ENCODE peak calls at places on chromosomes 1 and 21, in five cellular contexts. N is T47D, F is T-cell, M is hypothalamus, E is NAMALWA. R is an unnamed sample.

GRCh38 chr1:176996455-176997090 is 167.9 kb downstream of the ASTN1 start:
- DNase-seq in N (no peak), F (no peak), M (no peak), E (no peak), R (no peak)

GRCh38 chr1:234617986-234618725 is 8.2 kb upstream of the IRF2BP2 start:
- DNase-seq in N (no peak), F (no peak), M (no peak), E (no peak), R (no peak)

GRCh38 chr1:2148691-2149090 is 45.9 kb downstream of the FAAP20 start:
- DNase-seq in N (no peak), F (peak), M (no peak), E (no peak), R (peak)

GRCh38 chr1:39250460-39251240 is 46.2 kb downstream of the MACF1 start:
- DNase-seq in N (no peak), F (no peak), M (no peak), E (no peak), R (no peak)

GRCh38 chr1:3590951-3591865 is 20.1 kb downstream of the MEGF6 start:
- DNase-seq in N (no peak), F (no peak), M (no peak), E (peak), R (no peak)

GRCh38 chr21:45868086-45868485 is 113.5 kb upstream of the COL6A1 start:
- DNase-seq in N (no peak), F (no peak), M (no peak), E (no peak), R (no peak)

GRCh38 chr1:67684526-67685066 is 405 bp upstream of the GADD45A start:
- DNase-seq in N (no peak), F (no peak), M (no peak), E (no peak), R (no peak)

GRCh38 chr1:64163972-64164371 is 39.5 kb upstream of the UBE2U start:
- DNase-seq in N (no peak), F (no peak), M (no peak), E (no peak), R (no peak)

GRCh38 chr1:47751188-47751587 is 246.0 kb downstream of the TRABD2B start:
- DNase-seq in N (no peak), F (no peak), M (no peak), E (no peak), R (no peak)

GRCh38 chr1:219173758-219174671 is at the start of gene LYPLAL1:
- DNase-seq in N (peak), F (peak), M (peak), E (peak), R (peak)

GRCh38 chr1:22889213-22889827 is 83.3 kb downstream of the LACTBL1 start:
- DNase-seq in N (peak), F (no peak), M (no peak), E (peak), R (no peak)